ENCODE peak calls at places on chromosome 22, in seven cellular contexts. Q is stimulated activated CD4-positive, alpha-beta T cell treated with anti-CD3 and anti-CD28 coated beads, Interleukin-12 subunit alpha, Interleukin-12 subunit beta, amount 100 ng/mL, for 48 hours; P is left ventricle myocardium superior; T is midbrain; Z is memory B cell; H is HTR-8/SVneo; B is Caco-2. E is an unnamed sample.

GRCh38 chr22:44497218-44497903 is 672 bp downstream of the RTL6 start:
- DNase-seq in Q (no peak), P (peak), T (no peak), Z (no peak), H (no peak), B (no peak), E (peak)

GRCh38 chr22:50205781-50206569 is 5.2 kb downstream of the SELENOO start:
- DNase-seq in Q (no peak), P (no peak), T (no peak), Z (no peak), H (no peak), B (no peak), E (no peak)

GRCh38 chr22:50192056-50192824 is 6.5 kb downstream of the TRABD start:
- DNase-seq in Q (no peak), P (peak), T (no peak), Z (peak), H (no peak), B (no peak), E (peak)

GRCh38 chr22:30667092-30667485 is 586 bp downstream of the DUSP18 start:
- DNase-seq in Q (no peak), P (no peak), T (no peak), Z (no peak), H (no peak), B (no peak), E (peak)

GRCh38 chr22:17267661-17268330 is 48.6 kb upstream of the ADA2 start:
- DNase-seq in Q (no peak), P (no peak), T (no peak), Z (no peak), H (no peak), B (no peak), E (no peak)

GRCh38 chr22:47784367-47784983 is 1022.0 kb downstream of the TBC1D22A start:
- DNase-seq in Q (no peak), P (no peak), T (no peak), Z (no peak), H (no peak), B (no peak), E (no peak)

GRCh38 chr22:39077513-39077840 is 402 bp downstream of the APOBEC3G start:
- DNase-seq in Q (no peak), P (no peak), T (no peak), Z (no peak), H (no peak), B (no peak), E (peak)

GRCh38 chr22:35361001-35361551 is 19.8 kb upstream of the HMOX1 start:
- DNase-seq in Q (no peak), P (no peak), T (no peak), Z (no peak), H (no peak), B (no peak), E (no peak)

GRCh38 chr22:28268176-28268575 is 349.1 kb upstream of the PITPNB start:
- DNase-seq in Q (no peak), P (no peak), T (no peak), Z (no peak), H (no peak), B (no peak), E (no peak)

GRCh38 chr22:48568736-48569330 is 1258.8 kb downstream of the BRD1 start:
- DNase-seq in Q (no peak), P (peak), T (peak), Z (no peak), H (no peak), B (no peak), E (no peak)

GRCh38 chr22:26377170-26377825 is 51.8 kb upstream of the ASPHD2 start:
- DNase-seq in Q (no peak), P (no peak), T (no peak), Z (no peak), H (no peak), B (no peak), E (peak)

GRCh38 chr22:47107431-47107830 is 345.0 kb downstream of the TBC1D22A start:
- DNase-seq in Q (no peak), P (no peak), T (no peak), Z (no peak), H (peak), B (no peak), E (no peak)

GRCh38 chr22:42324991-42325710 is 54.7 kb upstream of the TCF20 start:
- DNase-seq in Q (no peak), P (no peak), T (no peak), Z (no peak), H (no peak), B (no peak), E (peak)

GRCh38 chr22:45612451-45612901 is 59.2 kb upstream of the ATXN10 start:
- DNase-seq in Q (peak), P (peak), T (no peak), Z (no peak), H (peak), B (no peak), E (peak)

GRCh38 chr22:25781801-25782200 is 39.8 kb downstream of the MYO18B start:
- DNase-seq in Q (no peak), P (no peak), T (no peak), Z (no peak), H (no peak), B (no peak), E (no peak)

GRCh38 chr22:19855504-19856409 is 1.1 kb upstream of the GNB1L start:
- DNase-seq in Q (peak), P (peak), T (no peak), Z (no peak), H (no peak), B (peak), E (peak)

GRCh38 chr22:45328822-45329535 is 19.2 kb downstream of the FAM118A start:
- DNase-seq in Q (no peak), P (no peak), T (no peak), Z (no peak), H (no peak), B (no peak), E (no peak)

GRCh38 chr22:45262195-45262930 is 21.7 kb upstream of the KIAA0930 start:
- DNase-seq in Q (no peak), P (no peak), T (no peak), Z (no peak), H (no peak), B (no peak), E (peak)

GRCh38 chr22:29782061-29782845 is 15.1 kb downstream of the UQCR10 start:
- DNase-seq in Q (no peak), P (peak), T (peak), Z (no peak), H (no peak), B (no peak), E (no peak)

GRCh38 chr22:34115722-34116121 is 195.4 kb upstream of the LARGE1 start:
- DNase-seq in Q (no peak), P (no peak), T (no peak), Z (no peak), H (no peak), B (no peak), E (no peak)

GRCh38 chr22:45319319-45319675 is 9.6 kb downstream of the FAM118A start:
- DNase-seq in Q (no peak), P (peak), T (no peak), Z (no peak), H (no peak), B (no peak), E (no peak)

GRCh38 chr22:32079110-32080089 is 36.3 kb downstream of the SLC5A1 start:
- DNase-seq in Q (no peak), P (no peak), T (no peak), Z (no peak), H (peak), B (peak), E (no peak)

GRCh38 chr22:46337870-46338269 is 2.4 kb downstream of the TRMU start:
- DNase-seq in Q (no peak), P (peak), T (no peak), Z (no peak), H (no peak), B (no peak), E (no peak)

GRCh38 chr22:42294034-42294985 is 23.9 kb upstream of the TCF20 start:
- DNase-seq in Q (no peak), P (peak), T (no peak), Z (no peak), H (peak), B (peak), E (peak)

GRCh38 chr22:37157516-37158289 is 8.0 kb upstream of the IL2RB start:
- DNase-seq in Q (no peak), P (no peak), T (no peak), Z (no peak), H (no peak), B (no peak), E (no peak)

GRCh38 chr22:44068422-44069191 is 44.5 kb downstream of the PARVB start:
- DNase-seq in Q (no peak), P (no peak), T (no peak), Z (peak), H (no peak), B (no peak), E (peak)

GRCh38 chr22:30240541-30241417 is 5.8 kb downstream of the LIF start:
- DNase-seq in Q (no peak), P (no peak), T (no peak), Z (peak), H (no peak), B (no peak), E (no peak)

GRCh38 chr22:32097018-32097417 is 54.0 kb downstream of the SLC5A1 start:
- DNase-seq in Q (no peak), P (no peak), T (no peak), Z (no peak), H (no peak), B (no peak), E (no peak)

GRCh38 chr22:29311468-29312217 is 3.9 kb downstream of the RASL10A start:
- DNase-seq in Q (no peak), P (peak), T (peak), Z (no peak), H (no peak), B (no peak), E (peak)

E was measured in NB4.